ENCODE peak calls at places on chromosomes 16 and 17, in six cellular contexts. One of them, this sample, is unnamed. For H3K4me1, the result is how much of the 10 kb centered on the place peaks cover.

GRCh38 chr17:33521784-33522183 is 228.7 kb upstream of the ASIC2 start:
- DNase-seq in astrocyte: no peak
- DNase-seq in neural progenitor cell: peak
- DNase-seq in IMR-90: no peak
- DNase-seq in H9: peak
- DNase-seq in K562: peak
- DNase-seq in this sample: peak

GRCh38 chr17:49746791-49747490 is 17.0 kb downstream of the FAM117A start:
- DNase-seq in IMR-90: no peak
- DNase-seq in neural progenitor cell: no peak
- DNase-seq in K562: no peak
- DNase-seq in H9: no peak
- DNase-seq in astrocyte: no peak
- DNase-seq in this sample: no peak

GRCh38 chr16:57775661-57776469 is 26.4 kb downstream of the KIFC3 start:
- DNase-seq in IMR-90: no peak
- DNase-seq in neural progenitor cell: peak
- DNase-seq in H9: peak
- DNase-seq in astrocyte: no peak
- DNase-seq in K562: peak
- DNase-seq in this sample: peak

GRCh38 chr16:12016166-12016947 is 39.8 kb downstream of the SNX29 start:
- DNase-seq in neural progenitor cell: no peak
- DNase-seq in H9: no peak
- DNase-seq in K562: no peak
- DNase-seq in astrocyte: peak
- DNase-seq in IMR-90: peak
- DNase-seq in this sample: no peak

GRCh38 chr17:61412860-61413653 is 13.4 kb downstream of the TBX2 start:
- DNase-seq in neural progenitor cell: peak
- DNase-seq in H9: peak
- DNase-seq in K562: no peak
- DNase-seq in IMR-90: no peak
- DNase-seq in astrocyte: no peak
- DNase-seq in this sample: no peak

GRCh38 chr17:76171701-76172100 is 30.7 kb upstream of the FOXJ1 start:
- DNase-seq in astrocyte: no peak
- DNase-seq in neural progenitor cell: no peak
- DNase-seq in K562: no peak
- DNase-seq in IMR-90: no peak
- DNase-seq in H9: no peak
- DNase-seq in this sample: no peak

GRCh38 chr17:50806141-50806643 is 29.2 kb upstream of the WFIKKN2 start:
- DNase-seq in IMR-90: peak
- DNase-seq in H9: peak
- DNase-seq in K562: peak
- DNase-seq in neural progenitor cell: peak
- DNase-seq in astrocyte: no peak
- DNase-seq in this sample: peak

GRCh38 chr17:78522031-78522809 is 55.0 kb downstream of the DNAH17 start:
- DNase-seq in K562: no peak
- DNase-seq in IMR-90: no peak
- DNase-seq in astrocyte: no peak
- DNase-seq in H9: no peak
- DNase-seq in neural progenitor cell: no peak
- DNase-seq in this sample: peak

GRCh38 chr17:42475853-42476252 is 17.2 kb downstream of the ATP6V0A1 start:
- DNase-seq in neural progenitor cell: no peak
- DNase-seq in astrocyte: no peak
- DNase-seq in H9: no peak
- DNase-seq in IMR-90: no peak
- DNase-seq in K562: no peak
- DNase-seq in this sample: no peak

GRCh38 chr17:55777471-55777971 is 26.7 kb downstream of the PCTP start:
- DNase-seq in K562: no peak
- DNase-seq in astrocyte: no peak
- DNase-seq in neural progenitor cell: no peak
- DNase-seq in H9: no peak
- DNase-seq in IMR-90: no peak
- DNase-seq in this sample: no peak

GRCh38 chr17:74601944-74602572 is 10.0 kb upstream of the CD300LD start:
- DNase-seq in astrocyte: no peak
- DNase-seq in neural progenitor cell: peak
- DNase-seq in K562: peak
- DNase-seq in IMR-90: peak
- DNase-seq in H9: peak
- DNase-seq in this sample: peak

GRCh38 chr17:81309140-81309858 is 14.2 kb upstream of the SLC38A10 start:
- DNase-seq in neural progenitor cell: peak
- DNase-seq in H9: peak
- DNase-seq in IMR-90: peak
- DNase-seq in astrocyte: no peak
- DNase-seq in K562: peak
- DNase-seq in this sample: peak

GRCh38 chr16:85395207-85395912 is 217.8 kb upstream of the GSE1 start:
- DNase-seq in H9: no peak
- DNase-seq in astrocyte: peak
- DNase-seq in K562: peak
- DNase-seq in IMR-90: peak
- DNase-seq in neural progenitor cell: no peak
- DNase-seq in this sample: no peak

GRCh38 chr17:39939588-39940419 is 12.3 kb downstream of the LRRC3C start:
- DNase-seq in neural progenitor cell: peak
- DNase-seq in H9: no peak
- DNase-seq in IMR-90: peak
- DNase-seq in K562: peak
- DNase-seq in astrocyte: peak
- DNase-seq in this sample: no peak

GRCh38 chr16:30636599-30636998 is 14.2 kb upstream of the PRR14 start:
- DNase-seq in K562: no peak
- DNase-seq in neural progenitor cell: no peak
- DNase-seq in IMR-90: no peak
- DNase-seq in astrocyte: no peak
- DNase-seq in H9: no peak
- DNase-seq in this sample: no peak

GRCh38 chr16:30641378-30641982 is 9.3 kb upstream of the PRR14 start:
- DNase-seq in astrocyte: no peak
- DNase-seq in IMR-90: no peak
- DNase-seq in H9: no peak
- DNase-seq in K562: no peak
- DNase-seq in neural progenitor cell: no peak
- DNase-seq in this sample: no peak

GRCh38 chr16:30633526-30633925 is 17.2 kb upstream of the PRR14 start:
- DNase-seq in neural progenitor cell: peak
- DNase-seq in astrocyte: no peak
- DNase-seq in K562: no peak
- DNase-seq in H9: no peak
- DNase-seq in IMR-90: no peak
- DNase-seq in this sample: no peak

DNA sequence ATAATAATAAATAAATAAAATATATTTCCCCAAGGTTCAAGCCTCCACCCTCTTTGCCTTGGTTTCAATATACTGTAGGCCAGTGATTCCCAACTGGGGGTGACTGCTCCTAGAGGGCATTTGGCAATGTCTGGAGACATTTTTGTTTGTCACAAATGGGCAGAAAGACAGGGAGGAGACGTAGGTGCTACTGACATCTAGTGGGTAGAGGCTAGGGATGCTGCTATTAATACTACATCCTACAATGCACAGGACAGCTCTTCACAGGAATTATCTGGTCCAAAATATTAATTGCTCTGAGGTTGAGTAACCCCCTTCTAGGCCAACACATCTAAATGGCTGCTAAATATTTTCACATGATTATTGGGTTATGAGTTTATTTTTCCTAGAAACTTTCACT is 12.8 kb upstream of the PRR14 start:
- DNase-seq in K562: peak
- DNase-seq in neural progenitor cell: peak
- DNase-seq in IMR-90: peak
- DNase-seq in astrocyte: no peak
- DNase-seq in H9: no peak
- DNase-seq in this sample: peak
- H3K9ac ChIP-seq in K562: no peak
- H3K9ac ChIP-seq in neural progenitor cell: no peak
- H3K9ac ChIP-seq in IMR-90: no peak
- H3K9ac ChIP-seq in astrocyte: no peak
- H3K9ac ChIP-seq in H9: no peak
- H3K9ac ChIP-seq in this sample: no peak

GRCh38 chr16:75022567-75022966 is 23.7 kb downstream of the ZNRF1 start:
- DNase-seq in H9: no peak
- DNase-seq in IMR-90: no peak
- DNase-seq in neural progenitor cell: no peak
- DNase-seq in K562: no peak
- DNase-seq in astrocyte: peak
- DNase-seq in this sample: no peak

GRCh38 chr16:75024182-75024581 is 25.4 kb downstream of the ZNRF1 start:
- DNase-seq in astrocyte: no peak
- DNase-seq in K562: no peak
- DNase-seq in neural progenitor cell: no peak
- DNase-seq in IMR-90: no peak
- DNase-seq in H9: no peak
- DNase-seq in this sample: no peak

GRCh38 chr16:75021410-75021809 is 22.6 kb downstream of the ZNRF1 start:
- DNase-seq in IMR-90: no peak
- DNase-seq in neural progenitor cell: no peak
- DNase-seq in H9: no peak
- DNase-seq in astrocyte: no peak
- DNase-seq in K562: no peak
- DNase-seq in this sample: no peak

GRCh38 chr16:75024591-75024990 is 25.8 kb downstream of the ZNRF1 start:
- DNase-seq in H9: no peak
- DNase-seq in astrocyte: no peak
- DNase-seq in IMR-90: no peak
- DNase-seq in K562: no peak
- DNase-seq in neural progenitor cell: no peak
- DNase-seq in this sample: no peak

GRCh38 chr16:75023019-75023418 is 24.2 kb downstream of the ZNRF1 start:
- DNase-seq in neural progenitor cell: no peak
- DNase-seq in H9: no peak
- DNase-seq in astrocyte: peak
- DNase-seq in IMR-90: peak
- DNase-seq in K562: no peak
- DNase-seq in this sample: no peak
- H3K4me1 ChIP-seq in neural progenitor cell: under half
- H3K4me1 ChIP-seq in H9: under half
- H3K4me1 ChIP-seq in astrocyte: under half
- H3K4me1 ChIP-seq in IMR-90: under half
- H3K4me1 ChIP-seq in K562: under half
- H3K4me1 ChIP-seq in this sample: under half

GRCh38 chr16:77897831-77898540 is 109.6 kb downstream of the VAT1L start:
- DNase-seq in astrocyte: no peak
- DNase-seq in K562: no peak
- DNase-seq in H9: no peak
- DNase-seq in neural progenitor cell: no peak
- DNase-seq in IMR-90: peak
- DNase-seq in this sample: no peak

GRCh38 chr16:77890075-77890474 is 101.7 kb downstream of the VAT1L start:
- DNase-seq in H9: no peak
- DNase-seq in neural progenitor cell: no peak
- DNase-seq in K562: no peak
- DNase-seq in astrocyte: no peak
- DNase-seq in IMR-90: no peak
- DNase-seq in this sample: no peak

GRCh38 chr16:77897038-77897437 is 108.7 kb downstream of the VAT1L start:
- DNase-seq in H9: no peak
- DNase-seq in IMR-90: peak
- DNase-seq in K562: no peak
- DNase-seq in astrocyte: no peak
- DNase-seq in neural progenitor cell: no peak
- DNase-seq in this sample: no peak

GRCh38 chr16:77896357-77896972 is 108.1 kb downstream of the VAT1L start:
- DNase-seq in IMR-90: no peak
- DNase-seq in astrocyte: no peak
- DNase-seq in neural progenitor cell: peak
- DNase-seq in H9: no peak
- DNase-seq in K562: no peak
- DNase-seq in this sample: no peak

DNA sequence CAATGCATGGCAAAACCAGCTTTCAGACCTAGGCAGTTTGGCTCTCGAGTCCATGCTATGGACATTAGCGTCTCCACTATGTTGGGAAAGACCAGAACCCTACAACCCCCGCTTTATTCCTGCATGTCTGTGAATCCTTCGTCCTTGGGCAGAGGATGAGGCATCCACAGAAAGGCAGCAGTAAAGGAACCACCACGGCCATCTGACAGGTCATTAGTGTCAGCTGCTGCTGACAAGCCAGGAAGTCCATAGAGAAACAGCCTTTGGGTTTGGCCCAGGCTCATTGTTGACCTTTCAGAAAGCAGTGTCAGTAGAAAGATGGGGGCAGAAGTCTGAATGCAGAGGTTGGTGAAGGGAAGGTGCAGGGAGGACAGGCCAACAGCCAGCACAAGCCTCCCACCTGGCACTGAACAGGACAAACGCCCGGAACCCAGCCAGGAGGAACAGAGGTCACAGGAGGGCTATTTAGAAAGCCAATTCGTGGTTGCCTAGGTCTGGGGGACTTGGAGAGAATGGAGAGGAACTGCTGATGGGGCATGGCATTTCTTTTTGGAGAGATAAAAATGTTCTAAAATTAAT is 105.8 kb downstream of the VAT1L start:
- DNase-seq in IMR-90: no peak
- DNase-seq in astrocyte: no peak
- DNase-seq in K562: no peak
- DNase-seq in H9: no peak
- DNase-seq in neural progenitor cell: no peak
- DNase-seq in this sample: no peak
- TF ChIP-seq CTCF in IMR-90: no peak
- TF ChIP-seq CTCF in astrocyte: no peak
- TF ChIP-seq CTCF in K562: no peak
- TF ChIP-seq CTCF in H9: no peak
- TF ChIP-seq CTCF in neural progenitor cell: no peak
- TF ChIP-seq CTCF in this sample: peak

DNA sequence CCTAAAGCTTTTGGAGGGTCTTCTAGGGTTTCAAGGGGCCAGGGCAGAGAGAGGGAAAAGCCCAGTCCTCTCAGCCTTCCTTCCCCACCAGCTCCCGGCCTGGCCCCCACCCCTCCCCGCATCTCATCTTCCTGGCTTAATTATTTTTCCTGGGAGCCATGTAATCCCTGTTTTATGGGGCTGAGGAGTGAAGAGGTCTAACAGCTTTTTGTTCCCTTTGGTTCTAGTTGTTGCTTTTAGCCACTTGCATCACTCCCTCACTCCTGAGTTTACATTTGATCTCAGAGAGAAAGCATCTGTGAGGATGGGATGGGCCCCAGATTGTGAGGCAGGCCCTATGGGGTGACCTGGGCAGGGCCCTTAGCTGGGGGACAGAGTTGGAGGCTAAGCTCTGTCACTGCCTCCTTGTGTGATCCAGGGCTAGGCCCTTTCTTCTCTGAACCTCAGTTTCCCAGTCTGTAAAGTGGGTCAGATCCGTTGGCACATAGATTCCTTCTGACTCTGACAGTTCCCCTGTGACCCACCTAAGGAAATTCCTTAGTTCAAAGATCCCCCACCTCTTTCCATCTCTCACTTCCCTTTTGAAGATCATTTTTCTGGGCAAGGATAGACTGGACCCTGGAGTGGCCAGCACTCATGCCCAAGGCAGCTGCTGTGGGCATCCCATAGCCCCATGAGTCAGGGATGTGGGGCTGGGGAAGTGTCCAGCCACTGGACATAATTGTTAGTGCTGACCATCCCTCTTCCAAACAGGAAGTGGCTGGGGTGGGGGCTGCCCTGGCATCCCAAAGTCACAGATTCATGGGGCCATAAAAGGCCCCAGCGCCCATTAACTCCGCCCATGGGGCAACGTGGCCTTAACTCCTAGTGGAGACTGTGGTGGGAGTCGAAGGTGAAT is 20.1 kb downstream of the UNC119 start:
- DNase-seq in astrocyte: no peak
- DNase-seq in K562: no peak
- DNase-seq in neural progenitor cell: no peak
- DNase-seq in H9: no peak
- DNase-seq in IMR-90: peak
- DNase-seq in this sample: no peak
- H3K9ac ChIP-seq in astrocyte: no peak
- H3K9ac ChIP-seq in K562: no peak
- H3K9ac ChIP-seq in neural progenitor cell: no peak
- H3K9ac ChIP-seq in H9: no peak
- H3K9ac ChIP-seq in IMR-90: no peak
- H3K9ac ChIP-seq in this sample: no peak

This sample was measured in endodermal cell.